ENCODE peak calls at places on chromosomes 4 and X, in ten cellular contexts. J is activated T-helper 2 cell treated with anti-CD3 and anti-CD28 coated beads, Interferon-gamma antibody, Interleukin-2, Interleukin-4, amounts not matched to agents 10 μg/mL and 5 μg/mL and 100 μg/mL, durations not matched to agents 14 hours and 24 hours and 36 hours; F is B cell; N is AG10803; U is T-helper 1 cell; V is kidney epithelial cell; C is NCI-H524 treated with DMSO at 0.1 percent for 48 hours; D is ACHN; Y is activated CD4-positive, alpha-beta T cell treated with anti-CD3 and anti-CD28 coated beads, Interleukin-2, amount 10 ng/mL, durations not matched to agents 24 days and 14 days; Z is epithelial cell of prostate. P is an unnamed sample.

GRCh38 chrX:114365045-114365834 is 218.6 kb upstream of the HTR2C start:
- DNase-seq in V (no peak), F (no peak), J (no peak), U (no peak), N (no peak), Y (no peak), Z (no peak), D (no peak), C (no peak), P (no peak)

GRCh38 chr4:136812100-136812880 is 720.0 kb downstream of the PCDH18 start:
- DNase-seq in C (no peak), Z (no peak), N (no peak), U (no peak), V (no peak), Y (no peak), J (no peak), F (no peak), D (no peak), P (no peak)

GRCh38 chrX:13029831-13030771 is 14.3 kb downstream of the FAM9C start:
- DNase-seq in Y (peak; percentile 53), J (no peak), N (no peak), V (no peak), D (peak; percentile 8), Z (no peak), C (no peak), F (no peak), U (no peak), P (no peak)

GRCh38 chrX:10326578-10326977 is 169.8 kb downstream of the CLCN4 start:
- DNase-seq in Z (no peak), Y (no peak), N (peak; percentile 63), F (no peak), C (no peak), U (no peak), D (peak; percentile 20), J (no peak), V (no peak), P (peak; percentile 22)

GRCh38 chr4:186727149-186727976 is 3.7 kb upstream of the FAT1 start:
- DNase-seq in C (no peak), Y (no peak), Z (no peak), F (no peak), V (no peak), J (no peak), U (no peak), D (peak; percentile 46), N (peak; percentile 12), P (no peak)

GRCh38 chr4:2409381-2409783 is 9.1 kb downstream of the ZFYVE28 start:
- DNase-seq in J (no peak), D (no peak), Y (no peak), V (no peak), C (no peak), F (no peak), U (no peak), N (no peak), Z (no peak), P (no peak)

GRCh38 chrX:40420899-40421729 is 159.7 kb upstream of the ATP6AP2 start:
- DNase-seq in V (peak; percentile 54), Y (no peak), F (no peak), D (peak; percentile 36), N (peak; percentile 10), Z (no peak), C (no peak), U (no peak), J (no peak), P (peak; percentile 27)

GRCh38 chrX:46500054-46500453 is 45.2 kb downstream of the ZNF674 start:
- DNase-seq in F (no peak), V (no peak), Z (no peak), Y (no peak), C (no peak), N (no peak), D (peak; percentile 0), J (no peak), U (no peak), P (no peak)

GRCh38 chr4:173301518-173302201 is 32.5 kb downstream of the HMGB2 start:
- DNase-seq in Z (no peak), C (no peak), F (no peak), V (peak; percentile 12), D (peak; percentile 76), J (no peak), N (peak; percentile 35), Y (peak; percentile 73), U (peak; percentile 10), P (peak; percentile 18)

GRCh38 chrX:70439016-70439415 is 5.6 kb upstream of the DLG3 start:
- DNase-seq in U (no peak), Z (no peak), Y (peak; percentile 61), V (no peak), N (no peak), J (no peak), F (no peak), D (no peak), C (no peak), P (peak; percentile 40)

GRCh38 chrX:51847463-51847862 is 46.0 kb upstream of the MAGED1 start:
- DNase-seq in J (no peak), N (no peak), U (no peak), D (no peak), Y (no peak), V (no peak), F (no peak), C (no peak), Z (no peak), P (no peak)

GRCh38 chr4:8365353-8365752 is 75.2 kb downstream of the ACOX3 start:
- DNase-seq in J (no peak), Z (no peak), F (no peak), V (no peak), N (no peak), D (no peak), Y (no peak), C (no peak), U (no peak), P (no peak)

GRCh38 chr4:83490876-83491450 is 6.1 kb upstream of the ABRAXAS1 start:
- DNase-seq in Z (no peak), C (no peak), N (peak; percentile 26), F (peak; percentile 54), U (no peak), J (no peak), D (peak; percentile 37), Y (peak; percentile 71), V (no peak), P (no peak)

GRCh38 chr4:174340714-174341113 is 57.0 kb downstream of the CEP44 start:
- DNase-seq in D (no peak), Y (no peak), Z (no peak), C (no peak), J (no peak), U (no peak), V (no peak), N (peak; percentile 59), F (no peak), P (no peak)

GRCh38 chr4:57037982-57038604 is 59.4 kb downstream of the POLR2B start:
- DNase-seq in N (peak; percentile 35), J (no peak), Z (no peak), F (no peak), Y (peak; percentile 68), V (no peak), D (peak; percentile 51), C (no peak), U (no peak), P (peak; percentile 36)

GRCh38 chr4:70772929-70773555 is 51.3 kb downstream of the RUFY3 start:
- DNase-seq in Z (no peak), N (no peak), V (no peak), U (no peak), Y (no peak), F (no peak), C (no peak), D (no peak), J (no peak), P (no peak)

GRCh38 chr4:88054909-88055308 is 47.5 kb downstream of the PKD2 start:
- DNase-seq in D (peak; percentile 47), U (no peak), F (no peak), V (no peak), Y (no peak), N (peak; percentile 33), C (no peak), J (no peak), Z (no peak), P (peak; percentile 59)

GRCh38 chrX:7316280-7316679 is 168.3 kb upstream of the PUDP start:
- DNase-seq in C (no peak), Z (no peak), F (no peak), N (peak; percentile 74), J (no peak), V (no peak), Y (no peak), D (no peak), U (no peak), P (no peak)

GRCh38 chr4:108171541-108172230 is 3.0 kb upstream of the LEF1 start:
- DNase-seq in Y (peak; percentile 90), Z (no peak), J (peak; percentile 52), N (no peak), V (no peak), C (no peak), D (no peak), U (peak; percentile 64), F (no peak), P (no peak)

GRCh38 chr4:92791876-92792490 is 488.2 kb downstream of the GRID2 start:
- DNase-seq in J (no peak), U (no peak), F (no peak), N (no peak), D (peak; percentile 1), C (no peak), V (no peak), Y (no peak), Z (peak; percentile 20), P (peak; percentile 30)

GRCh38 chrX:20623448-20623847 is 356.7 kb upstream of the RPS6KA3 start:
- DNase-seq in U (no peak), D (peak; percentile 0), J (no peak), C (no peak), N (no peak), F (no peak), V (peak; percentile 47), Y (no peak), Z (no peak), P (no peak)

GRCh38 chr4:79209822-79210635 is 115.8 kb downstream of the NAA11 start:
- DNase-seq in D (no peak), F (no peak), Z (no peak), Y (no peak), J (no peak), N (no peak), C (no peak), V (peak; percentile 21), U (no peak), P (peak; percentile 77)